ENCODE peak calls at places on chromosomes 4 and X, in six cellular contexts. F is amygdala; L is IMR-90; K is GM20000; J is activated naive CD8-positive, alpha-beta T cell treated with anti-CD3 and anti-CD28 coated beads for 36 hours; O is head of caudate nucleus. R is an unnamed sample.

GRCh38 chr4:185361872-185362271 is 33.9 kb downstream of the LRP2BP start:
- DNase-seq in F (no peak), L (no peak), K (no peak), J (no peak), O (no peak), R (no peak)

GRCh38 chr4:1410491-1411325 is 4.5 kb upstream of the NKX1-1 start:
- DNase-seq in F (no peak), L (peak), K (peak), J (peak), O (peak), R (peak)

GRCh38 chr4:123415977-123416376 is 19.4 kb downstream of the SPRY1 start:
- DNase-seq in F (no peak), L (peak), K (no peak), J (peak), O (no peak), R (no peak)

GRCh38 chr4:137819964-137820383 is 287.7 kb upstream of the PCDH18 start:
- DNase-seq in F (no peak), L (peak), K (peak), J (no peak), O (peak), R (no peak)

GRCh38 chr4:159425749-159426376 is 323.0 kb downstream of the RAPGEF2 start:
- DNase-seq in F (no peak), L (peak), K (no peak), J (no peak), O (no peak), R (no peak)

GRCh38 chrX:107204063-107204605 is 2.1 kb downstream of the NUP62CL start:
- DNase-seq in F (no peak), L (no peak), K (no peak), J (no peak), O (no peak), R (no peak)

GRCh38 chrX:29728639-29729038 is 486.7 kb upstream of the MAGEB2 start:
- DNase-seq in F (no peak), L (peak), K (no peak), J (no peak), O (no peak), R (no peak)

GRCh38 chr4:879730-880079 is 52.4 kb downstream of the GAK start:
- DNase-seq in F (no peak), L (no peak), K (no peak), J (peak), O (peak), R (no peak)

GRCh38 chrX:15931362-15931761 is 76.7 kb upstream of the AP1S2 start:
- DNase-seq in F (no peak), L (no peak), K (no peak), J (no peak), O (no peak), R (no peak)

GRCh38 chr4:159689526-159689925 is 586.6 kb downstream of the RAPGEF2 start:
- DNase-seq in F (no peak), L (no peak), K (no peak), J (no peak), O (no peak), R (no peak)

GRCh38 chr4:78720994-78721677 is 55.0 kb upstream of the BMP2K start:
- DNase-seq in F (no peak), L (no peak), K (peak), J (peak), O (no peak), R (no peak)

GRCh38 chrX:40855411-40855810 is 120.1 kb upstream of the MED14 start:
- DNase-seq in F (no peak), L (no peak), K (no peak), J (no peak), O (no peak), R (no peak)

GRCh38 chrX:10833299-10834169 is 213.1 kb upstream of the MID1 start:
- DNase-seq in F (no peak), L (no peak), K (no peak), J (no peak), O (peak), R (no peak)

GRCh38 chrX:111869639-111870034 is 6.3 kb upstream of the TRPC5OS start:
- DNase-seq in F (no peak), L (peak), K (peak), J (peak), O (peak), R (no peak)